ENCODE peak calls at places on chromosomes 12 and 14, in six cellular contexts. K is suprapubic skin, O is stomach, J is AG10803, R is PC-3, P is heart left ventricle. C is an unnamed sample.

GRCh38 chr12:109804820-109805761 is 28.1 kb downstream of the TRPV4 start:
- DNase-seq in O (peak; percentile 72), J (peak; percentile 43), K (no peak), R (peak; percentile 86), P (peak; percentile 83), C (peak; percentile 89)

GRCh38 chr14:59919582-59920377 is at the start of gene LRRC9:
- DNase-seq in R (no peak), K (peak; percentile 78), J (no peak), O (no peak), P (peak; percentile 51), C (no peak)

GRCh38 chr12:62957233-62957953 is 22.4 kb upstream of the PPM1H start:
- DNase-seq in R (peak; percentile 56), P (no peak), J (no peak), O (no peak), K (no peak), C (no peak)

GRCh38 chr12:122291431-122291830 is 25.1 kb upstream of the VPS33A start:
- DNase-seq in K (no peak), P (no peak), R (no peak), O (no peak), J (no peak), C (no peak)

GRCh38 chr12:4009979-4010704 is 136.9 kb upstream of the PARP11 start:
- DNase-seq in O (no peak), R (no peak), J (no peak), P (no peak), K (no peak), C (no peak)

GRCh38 chr12:117047810-117048584 is 51.2 kb downstream of the TESC start:
- DNase-seq in J (peak; percentile 25), P (peak; percentile 80), O (no peak), R (no peak), K (no peak), C (no peak)

GRCh38 chr12:116984098-116984497 is 73.3 kb downstream of the FBXW8 start:
- DNase-seq in P (no peak), R (no peak), K (no peak), O (no peak), J (no peak), C (no peak)

GRCh38 chr12:12724421-12725085 is 7.4 kb downstream of the CDKN1B start:
- DNase-seq in P (peak; percentile 58), O (no peak), J (no peak), K (peak; percentile 94), R (peak; percentile 21), C (no peak)

GRCh38 chr14:54981698-54982097 is 45.2 kb downstream of the WDHD1 start:
- DNase-seq in O (no peak), R (peak; percentile 42), J (peak; percentile 35), P (no peak), K (no peak), C (no peak)

GRCh38 chr12:76890407-76891143 is 11.8 kb upstream of the CSRP2 start:
- DNase-seq in R (peak; percentile 43), J (no peak), P (no peak), K (no peak), O (no peak), C (no peak)

GRCh38 chr12:66061557-66062279 is 68.8 kb downstream of the LLPH start:
- DNase-seq in K (no peak), P (no peak), O (no peak), J (no peak), R (no peak), C (no peak)

GRCh38 chr12:109346920-109347319 is 780 bp upstream of the MYO1H start:
- DNase-seq in P (no peak), J (no peak), O (no peak), K (no peak), R (no peak), C (no peak)

GRCh38 chr12:113934946-113935345 is 31.2 kb downstream of the RBM19 start:
- DNase-seq in K (no peak), O (no peak), J (no peak), P (no peak), R (no peak), C (no peak)

GRCh38 chr12:50411051-50411660 is 10.5 kb downstream of the LARP4 start:
- DNase-seq in J (peak; percentile 31), R (no peak), K (peak; percentile 20), P (no peak), O (no peak), C (peak; percentile 56)

GRCh38 chr12:10366875-10367274 is 23.0 kb downstream of the KLRK1 start:
- DNase-seq in R (peak; percentile 49), O (no peak), K (no peak), J (peak; percentile 63), P (no peak), C (no peak)

GRCh38 chr12:1796515-1797010 is 23.8 kb upstream of the LRTM2 start:
- DNase-seq in J (peak; percentile 24), K (no peak), P (peak; percentile 78), R (no peak), O (peak; percentile 45), C (no peak)

GRCh38 chr14:92677955-92678354 is 70.5 kb downstream of the LGMN start:
- DNase-seq in O (no peak), P (no peak), J (no peak), R (no peak), K (no peak), C (no peak)

GRCh38 chr12:110312581-110313360 is 31.7 kb downstream of the ATP2A2 start:
- DNase-seq in O (no peak), J (peak; percentile 74), P (no peak), R (peak; percentile 78), K (no peak), C (no peak)

GRCh38 chr12:15563683-15564082 is 225.5 kb downstream of the EPS8 start:
- DNase-seq in K (no peak), R (no peak), P (no peak), O (no peak), J (peak; percentile 57), C (no peak)

GRCh38 chr14:102605026-102605425 is 12.6 kb downstream of the RCOR1 start:
- DNase-seq in K (no peak), O (no peak), R (peak; percentile 31), P (no peak), J (no peak), C (no peak)

GRCh38 chr14:55000381-55000780 is 26.5 kb downstream of the WDHD1 start:
- DNase-seq in J (peak; percentile 28), R (no peak), O (no peak), K (no peak), P (no peak), C (no peak)

GRCh38 chr14:93975791-93976476 is 436 bp downstream of the ASB2 start:
- DNase-seq in O (no peak), K (no peak), P (no peak), R (no peak), J (no peak), C (no peak)

GRCh38 chr12:39553476-39553875 is 66.1 kb downstream of the ABCD2 start:
- DNase-seq in K (no peak), O (no peak), R (peak; percentile 75), J (no peak), P (no peak), C (no peak)

GRCh38 chr14:61145258-61145902 is 135.8 kb downstream of the TMEM30B start:
- DNase-seq in R (peak; percentile 47), J (peak; percentile 98), K (no peak), P (no peak), O (no peak), C (peak; percentile 48)

GRCh38 chr14:50008562-50009355 is 107.6 kb downstream of the VCPKMT start:
- DNase-seq in P (no peak), J (no peak), O (no peak), R (peak; percentile 74), K (no peak), C (no peak)

GRCh38 chr14:20332386-20332945 is 613 bp downstream of the CCNB1IP1 start:
- DNase-seq in P (no peak), K (no peak), O (no peak), J (peak; percentile 9), R (no peak), C (no peak)

DNA sequence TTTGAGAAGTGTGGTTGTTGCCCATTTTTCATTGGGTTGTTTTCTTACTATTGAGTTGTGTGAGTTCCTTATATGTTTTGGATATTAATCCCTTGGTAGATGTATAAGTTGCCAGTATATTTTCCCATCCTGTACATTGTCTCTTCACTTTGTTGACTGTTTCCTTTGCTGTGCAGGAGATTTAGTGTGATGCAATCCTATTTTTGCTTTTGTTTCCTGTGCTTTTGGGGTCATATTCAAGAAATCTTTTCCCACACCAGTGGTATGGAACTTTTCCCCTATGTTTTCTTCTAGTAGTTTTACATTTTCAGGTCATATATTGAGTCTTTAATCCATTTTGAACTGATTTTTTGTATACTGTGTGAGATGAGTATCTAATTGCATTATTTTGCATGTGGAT is 92.8 kb downstream of the PTHLH start:
- DNase-seq in K (no peak), J (no peak), R (no peak), O (no peak), P (no peak), C (no peak)
- TF ChIP-seq CTCF in K (no peak), J (no peak), R (no peak), O (no peak), P (no peak), C (no peak)

GRCh38 chr14:74531467-74531866 is 37.9 kb downstream of the ISCA2 start:
- DNase-seq in O (peak; percentile 28), J (peak; percentile 51), P (peak; percentile 69), K (no peak), R (peak; percentile 56), C (no peak)
- TF ChIP-seq CTCF in O (no peak), J (peak; percentile 26), P (peak; percentile 32), K (no peak), R (peak; percentile 51), C (peak; percentile 46)

DNA sequence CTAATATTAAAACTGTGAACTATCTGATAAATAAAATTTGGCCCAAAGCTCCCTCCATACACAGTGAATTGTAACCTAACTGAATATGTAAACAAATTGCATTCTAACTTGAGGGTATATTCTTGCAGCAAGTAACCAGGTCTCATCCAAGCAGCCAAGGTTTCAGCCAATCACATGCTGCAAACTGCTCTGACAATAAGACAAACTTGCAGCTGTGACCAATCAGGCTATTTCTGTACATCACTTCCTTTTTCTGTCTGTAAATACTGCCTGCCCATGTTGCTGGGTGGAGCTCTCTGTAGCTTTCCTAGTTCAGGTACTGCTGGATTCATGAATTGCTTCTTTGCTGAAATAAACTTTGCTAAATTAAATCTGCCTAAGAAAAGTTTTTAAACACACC is 499.0 kb downstream of the GALC start:
- DNase-seq in J (no peak), R (no peak), K (no peak), P (no peak), O (no peak), C (no peak)
- TF ChIP-seq CTCF in J (no peak), R (no peak), K (no peak), P (no peak), O (no peak), C (no peak)

GRCh38 chr14:56487090-56487667 is 92.4 kb upstream of the TMEM260 start:
- DNase-seq in J (peak; percentile 22), R (peak; percentile 68), K (no peak), P (no peak), O (no peak), C (no peak)

GRCh38 chr14:56487761-56488160 is 91.8 kb upstream of the TMEM260 start:
- DNase-seq in P (no peak), K (no peak), J (peak; percentile 24), O (no peak), R (peak; percentile 60), C (no peak)

GRCh38 chr14:56488306-56488705 is 91.3 kb upstream of the TMEM260 start:
- DNase-seq in P (no peak), K (no peak), R (no peak), O (no peak), J (no peak), C (no peak)

DNA sequence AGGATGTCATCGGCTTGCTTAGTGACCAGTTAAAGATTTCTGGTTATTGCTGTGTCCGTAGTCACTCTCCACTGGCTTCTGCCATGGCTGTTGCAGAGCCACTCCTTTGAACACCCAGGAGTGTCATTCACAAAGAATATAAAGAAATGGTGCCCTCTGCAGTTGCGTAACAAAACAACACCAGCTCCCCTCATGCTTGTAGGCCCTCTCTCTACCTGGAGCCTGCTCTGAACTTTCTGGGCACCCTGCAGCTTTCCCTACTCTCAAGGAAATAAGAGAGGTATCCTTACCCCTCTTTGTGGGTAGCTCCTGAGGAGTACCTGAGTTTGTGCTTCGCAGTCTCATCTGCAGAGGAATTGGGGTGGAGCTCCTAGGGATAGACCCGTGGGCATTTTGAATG is 97.3 kb upstream of the TMEM260 start:
- DNase-seq in K (no peak), R (peak; percentile 53), P (no peak), O (no peak), J (no peak), C (no peak)
- TF ChIP-seq CTCF in K (no peak), R (peak; percentile 56), P (no peak), O (no peak), J (no peak), C (no peak)